ENCODE peak calls at places on chromosomes 11 and 22, in nine cellular contexts. One of them, this sample, is unnamed.

GRCh38 chr22:17789379-17790200 is 15.3 kb upstream of the BID start:
- DNase-seq in body of pancreas: no peak
- DNase-seq in left ventricle myocardium inferior: no peak
- DNase-seq in KG1: no peak
- DNase-seq in mesenteric fat pad: no peak
- DNase-seq in thoracic aorta: no peak
- DNase-seq in stimulated activated CD8-positive, alpha-beta memory T cell treated with anti-CD3 and anti-CD28 coated beads, Interleukin-4, amount 100 ng/mL, for 24 hours: no peak
- DNase-seq in activated CD8-positive, alpha-beta memory T cell treated with anti-CD3 and anti-CD28 coated beads for 48 hours: no peak
- DNase-seq in GM03348: no peak
- DNase-seq in this sample: no peak

GRCh38 chr11:119484741-119485605 is 62.0 kb upstream of the THY1 start:
- DNase-seq in body of pancreas: no peak
- DNase-seq in left ventricle myocardium inferior: no peak
- DNase-seq in KG1: no peak
- DNase-seq in mesenteric fat pad: peak; percentile 88
- DNase-seq in thoracic aorta: no peak
- DNase-seq in stimulated activated CD8-positive, alpha-beta memory T cell treated with anti-CD3 and anti-CD28 coated beads, Interleukin-4, amount 100 ng/mL, for 24 hours: no peak
- DNase-seq in activated CD8-positive, alpha-beta memory T cell treated with anti-CD3 and anti-CD28 coated beads for 48 hours: no peak
- DNase-seq in GM03348: no peak
- DNase-seq in this sample: peak; percentile 85

GRCh38 chr22:23183107-23183698 is 2.9 kb downstream of the BCR start:
- DNase-seq in body of pancreas: peak; percentile 60
- DNase-seq in left ventricle myocardium inferior: peak; percentile 35
- DNase-seq in KG1: peak; percentile 8
- DNase-seq in mesenteric fat pad: no peak
- DNase-seq in thoracic aorta: no peak
- DNase-seq in stimulated activated CD8-positive, alpha-beta memory T cell treated with anti-CD3 and anti-CD28 coated beads, Interleukin-4, amount 100 ng/mL, for 24 hours: no peak
- DNase-seq in activated CD8-positive, alpha-beta memory T cell treated with anti-CD3 and anti-CD28 coated beads for 48 hours: no peak
- DNase-seq in GM03348: peak; percentile 78
- DNase-seq in this sample: no peak

GRCh38 chr11:75031224-75031753 is 42.6 kb downstream of the NEU3 start:
- DNase-seq in body of pancreas: peak; percentile 26
- DNase-seq in left ventricle myocardium inferior: no peak
- DNase-seq in KG1: no peak
- DNase-seq in mesenteric fat pad: no peak
- DNase-seq in thoracic aorta: no peak
- DNase-seq in stimulated activated CD8-positive, alpha-beta memory T cell treated with anti-CD3 and anti-CD28 coated beads, Interleukin-4, amount 100 ng/mL, for 24 hours: no peak
- DNase-seq in activated CD8-positive, alpha-beta memory T cell treated with anti-CD3 and anti-CD28 coated beads for 48 hours: no peak
- DNase-seq in GM03348: peak; percentile 76
- DNase-seq in this sample: peak; percentile 30

GRCh38 chr11:32071811-32072210 is 19.1 kb upstream of the RCN1 start:
- DNase-seq in body of pancreas: no peak
- DNase-seq in left ventricle myocardium inferior: no peak
- DNase-seq in KG1: no peak
- DNase-seq in mesenteric fat pad: no peak
- DNase-seq in thoracic aorta: no peak
- DNase-seq in stimulated activated CD8-positive, alpha-beta memory T cell treated with anti-CD3 and anti-CD28 coated beads, Interleukin-4, amount 100 ng/mL, for 24 hours: no peak
- DNase-seq in activated CD8-positive, alpha-beta memory T cell treated with anti-CD3 and anti-CD28 coated beads for 48 hours: no peak
- DNase-seq in GM03348: peak; percentile 82
- DNase-seq in this sample: no peak

GRCh38 chr22:30408388-30409101 is 11.7 kb downstream of the SEC14L2 start:
- DNase-seq in body of pancreas: no peak
- DNase-seq in left ventricle myocardium inferior: no peak
- DNase-seq in KG1: no peak
- DNase-seq in mesenteric fat pad: no peak
- DNase-seq in thoracic aorta: no peak
- DNase-seq in stimulated activated CD8-positive, alpha-beta memory T cell treated with anti-CD3 and anti-CD28 coated beads, Interleukin-4, amount 100 ng/mL, for 24 hours: no peak
- DNase-seq in activated CD8-positive, alpha-beta memory T cell treated with anti-CD3 and anti-CD28 coated beads for 48 hours: no peak
- DNase-seq in GM03348: peak; percentile 27
- DNase-seq in this sample: no peak

GRCh38 chr11:122523841-122524531 is 131.5 kb upstream of the UBASH3B start:
- DNase-seq in body of pancreas: peak; percentile 25
- DNase-seq in left ventricle myocardium inferior: peak; percentile 20
- DNase-seq in KG1: no peak
- DNase-seq in mesenteric fat pad: no peak
- DNase-seq in thoracic aorta: no peak
- DNase-seq in stimulated activated CD8-positive, alpha-beta memory T cell treated with anti-CD3 and anti-CD28 coated beads, Interleukin-4, amount 100 ng/mL, for 24 hours: no peak
- DNase-seq in activated CD8-positive, alpha-beta memory T cell treated with anti-CD3 and anti-CD28 coated beads for 48 hours: no peak
- DNase-seq in GM03348: peak; percentile 40
- DNase-seq in this sample: no peak

GRCh38 chr11:112613051-112613972 is 347.9 kb upstream of the NCAM1 start:
- DNase-seq in body of pancreas: peak; percentile 91
- DNase-seq in left ventricle myocardium inferior: no peak
- DNase-seq in KG1: no peak
- DNase-seq in mesenteric fat pad: no peak
- DNase-seq in thoracic aorta: no peak
- DNase-seq in stimulated activated CD8-positive, alpha-beta memory T cell treated with anti-CD3 and anti-CD28 coated beads, Interleukin-4, amount 100 ng/mL, for 24 hours: no peak
- DNase-seq in activated CD8-positive, alpha-beta memory T cell treated with anti-CD3 and anti-CD28 coated beads for 48 hours: no peak
- DNase-seq in GM03348: peak; percentile 86
- DNase-seq in this sample: peak; percentile 18

GRCh38 chr11:358129-358805 is 11.0 kb upstream of the B4GALNT4 start:
- DNase-seq in body of pancreas: no peak
- DNase-seq in left ventricle myocardium inferior: no peak
- DNase-seq in KG1: no peak
- DNase-seq in mesenteric fat pad: peak; percentile 84
- DNase-seq in thoracic aorta: no peak
- DNase-seq in stimulated activated CD8-positive, alpha-beta memory T cell treated with anti-CD3 and anti-CD28 coated beads, Interleukin-4, amount 100 ng/mL, for 24 hours: no peak
- DNase-seq in activated CD8-positive, alpha-beta memory T cell treated with anti-CD3 and anti-CD28 coated beads for 48 hours: no peak
- DNase-seq in GM03348: no peak
- DNase-seq in this sample: no peak

GRCh38 chr11:503179-503981 is 3.7 kb downstream of the RNH1 start:
- DNase-seq in body of pancreas: peak; percentile 62
- DNase-seq in left ventricle myocardium inferior: peak; percentile 59
- DNase-seq in KG1: no peak
- DNase-seq in mesenteric fat pad: peak; percentile 89
- DNase-seq in thoracic aorta: no peak
- DNase-seq in stimulated activated CD8-positive, alpha-beta memory T cell treated with anti-CD3 and anti-CD28 coated beads, Interleukin-4, amount 100 ng/mL, for 24 hours: no peak
- DNase-seq in activated CD8-positive, alpha-beta memory T cell treated with anti-CD3 and anti-CD28 coated beads for 48 hours: no peak
- DNase-seq in GM03348: peak; percentile 81
- DNase-seq in this sample: peak; percentile 95

GRCh38 chr22:22235564-22235963 is 9.0 kb upstream of the VPREB1 start:
- DNase-seq in body of pancreas: peak; percentile 34
- DNase-seq in left ventricle myocardium inferior: no peak
- DNase-seq in KG1: no peak
- DNase-seq in mesenteric fat pad: no peak
- DNase-seq in thoracic aorta: no peak
- DNase-seq in stimulated activated CD8-positive, alpha-beta memory T cell treated with anti-CD3 and anti-CD28 coated beads, Interleukin-4, amount 100 ng/mL, for 24 hours: peak; percentile 33
- DNase-seq in activated CD8-positive, alpha-beta memory T cell treated with anti-CD3 and anti-CD28 coated beads for 48 hours: peak; percentile 54
- DNase-seq in GM03348: no peak
- DNase-seq in this sample: peak; percentile 80

GRCh38 chr11:15764948-15765347 is 591.4 kb downstream of the SOX6 start:
- DNase-seq in body of pancreas: peak; percentile 49
- DNase-seq in left ventricle myocardium inferior: no peak
- DNase-seq in KG1: no peak
- DNase-seq in mesenteric fat pad: no peak
- DNase-seq in thoracic aorta: no peak
- DNase-seq in stimulated activated CD8-positive, alpha-beta memory T cell treated with anti-CD3 and anti-CD28 coated beads, Interleukin-4, amount 100 ng/mL, for 24 hours: no peak
- DNase-seq in activated CD8-positive, alpha-beta memory T cell treated with anti-CD3 and anti-CD28 coated beads for 48 hours: no peak
- DNase-seq in GM03348: no peak
- DNase-seq in this sample: no peak

GRCh38 chr22:37175414-37176144 is 12.5 kb downstream of the C1QTNF6 start:
- DNase-seq in body of pancreas: no peak
- DNase-seq in left ventricle myocardium inferior: no peak
- DNase-seq in KG1: no peak
- DNase-seq in mesenteric fat pad: peak; percentile 79
- DNase-seq in thoracic aorta: no peak
- DNase-seq in stimulated activated CD8-positive, alpha-beta memory T cell treated with anti-CD3 and anti-CD28 coated beads, Interleukin-4, amount 100 ng/mL, for 24 hours: no peak
- DNase-seq in activated CD8-positive, alpha-beta memory T cell treated with anti-CD3 and anti-CD28 coated beads for 48 hours: no peak
- DNase-seq in GM03348: no peak
- DNase-seq in this sample: no peak

GRCh38 chr22:39309364-39309861 is 10.0 kb downstream of the RPL3 start:
- DNase-seq in body of pancreas: no peak
- DNase-seq in left ventricle myocardium inferior: no peak
- DNase-seq in KG1: no peak
- DNase-seq in mesenteric fat pad: no peak
- DNase-seq in thoracic aorta: no peak
- DNase-seq in stimulated activated CD8-positive, alpha-beta memory T cell treated with anti-CD3 and anti-CD28 coated beads, Interleukin-4, amount 100 ng/mL, for 24 hours: no peak
- DNase-seq in activated CD8-positive, alpha-beta memory T cell treated with anti-CD3 and anti-CD28 coated beads for 48 hours: no peak
- DNase-seq in GM03348: no peak
- DNase-seq in this sample: no peak

GRCh38 chr11:119889728-119890280 is 160.8 kb upstream of the NECTIN1 start:
- DNase-seq in body of pancreas: no peak
- DNase-seq in left ventricle myocardium inferior: no peak
- DNase-seq in KG1: no peak
- DNase-seq in mesenteric fat pad: no peak
- DNase-seq in thoracic aorta: no peak
- DNase-seq in stimulated activated CD8-positive, alpha-beta memory T cell treated with anti-CD3 and anti-CD28 coated beads, Interleukin-4, amount 100 ng/mL, for 24 hours: no peak
- DNase-seq in activated CD8-positive, alpha-beta memory T cell treated with anti-CD3 and anti-CD28 coated beads for 48 hours: no peak
- DNase-seq in GM03348: no peak
- DNase-seq in this sample: no peak

GRCh38 chr11:95589893-95590612 is 199.5 kb downstream of the FAM76B start:
- DNase-seq in body of pancreas: peak; percentile 12
- DNase-seq in left ventricle myocardium inferior: no peak
- DNase-seq in KG1: no peak
- DNase-seq in mesenteric fat pad: no peak
- DNase-seq in thoracic aorta: no peak
- DNase-seq in stimulated activated CD8-positive, alpha-beta memory T cell treated with anti-CD3 and anti-CD28 coated beads, Interleukin-4, amount 100 ng/mL, for 24 hours: no peak
- DNase-seq in activated CD8-positive, alpha-beta memory T cell treated with anti-CD3 and anti-CD28 coated beads for 48 hours: no peak
- DNase-seq in GM03348: no peak
- DNase-seq in this sample: no peak